ENCODE peak calls at places on chromosomes 2 and 18, in nine cellular contexts. One of them, this sample, is unnamed.

GRCh38 chr2:74873678-74874640 is 40.0 kb downstream of the HK2 start:
- DNase-seq in fibroblast of the aortic adventitia: no peak
- DNase-seq in IMR-90: no peak
- DNase-seq in CD8-positive, alpha-beta memory T cell: no peak
- DNase-seq in CD8-positive, alpha-beta T cell: no peak
- DNase-seq in astrocyte of the spinal cord: no peak
- DNase-seq in fibroblast of lung: no peak
- DNase-seq in cardiac muscle cell: no peak
- DNase-seq in neural progenitor cell: no peak
- DNase-seq in this sample: no peak

GRCh38 chr2:105324732-105325131 is 4.8 kb downstream of the TGFBRAP1 start:
- DNase-seq in CD8-positive, alpha-beta memory T cell: no peak
- DNase-seq in astrocyte of the spinal cord: peak
- DNase-seq in neural progenitor cell: peak
- DNase-seq in fibroblast of lung: no peak
- DNase-seq in IMR-90: peak
- DNase-seq in CD8-positive, alpha-beta T cell: no peak
- DNase-seq in fibroblast of the aortic adventitia: no peak
- DNase-seq in cardiac muscle cell: no peak
- DNase-seq in this sample: peak

GRCh38 chr18:55100817-55101457 is 141.7 kb upstream of the CCDC68 start:
- DNase-seq in cardiac muscle cell: no peak
- DNase-seq in CD8-positive, alpha-beta T cell: no peak
- DNase-seq in fibroblast of lung: peak
- DNase-seq in IMR-90: peak
- DNase-seq in CD8-positive, alpha-beta memory T cell: no peak
- DNase-seq in fibroblast of the aortic adventitia: peak
- DNase-seq in astrocyte of the spinal cord: peak
- DNase-seq in neural progenitor cell: no peak
- DNase-seq in this sample: no peak

GRCh38 chr2:121532894-121533293 is 2.2 kb downstream of the RNU4ATAC start:
- DNase-seq in astrocyte of the spinal cord: no peak
- DNase-seq in fibroblast of the aortic adventitia: no peak
- DNase-seq in CD8-positive, alpha-beta T cell: no peak
- DNase-seq in neural progenitor cell: peak
- DNase-seq in CD8-positive, alpha-beta memory T cell: no peak
- DNase-seq in cardiac muscle cell: no peak
- DNase-seq in IMR-90: peak
- DNase-seq in fibroblast of lung: no peak
- DNase-seq in this sample: no peak

GRCh38 chr2:25347205-25347815 is 5.6 kb upstream of the DNMT3A start:
- DNase-seq in CD8-positive, alpha-beta memory T cell: no peak
- DNase-seq in IMR-90: peak
- DNase-seq in cardiac muscle cell: no peak
- DNase-seq in astrocyte of the spinal cord: no peak
- DNase-seq in neural progenitor cell: peak
- DNase-seq in CD8-positive, alpha-beta T cell: no peak
- DNase-seq in fibroblast of the aortic adventitia: no peak
- DNase-seq in fibroblast of lung: peak
- DNase-seq in this sample: no peak

GRCh38 chr18:79576686-79577351 is 102.8 kb upstream of the CTDP1 start:
- DNase-seq in astrocyte of the spinal cord: peak
- DNase-seq in IMR-90: peak
- DNase-seq in cardiac muscle cell: no peak
- DNase-seq in fibroblast of lung: peak
- DNase-seq in neural progenitor cell: no peak
- DNase-seq in CD8-positive, alpha-beta T cell: no peak
- DNase-seq in CD8-positive, alpha-beta memory T cell: no peak
- DNase-seq in fibroblast of the aortic adventitia: peak
- DNase-seq in this sample: peak

GRCh38 chr2:237315170-237315880 is 98.6 kb downstream of the COL6A3 start:
- DNase-seq in CD8-positive, alpha-beta memory T cell: no peak
- DNase-seq in fibroblast of lung: peak
- DNase-seq in astrocyte of the spinal cord: peak
- DNase-seq in neural progenitor cell: peak
- DNase-seq in cardiac muscle cell: peak
- DNase-seq in IMR-90: peak
- DNase-seq in fibroblast of the aortic adventitia: peak
- DNase-seq in CD8-positive, alpha-beta T cell: no peak
- DNase-seq in this sample: peak

GRCh38 chr2:186274936-186275575 is 211.0 kb upstream of the ZC3H15 start:
- DNase-seq in cardiac muscle cell: no peak
- DNase-seq in CD8-positive, alpha-beta T cell: no peak
- DNase-seq in fibroblast of the aortic adventitia: peak
- DNase-seq in IMR-90: peak
- DNase-seq in fibroblast of lung: peak
- DNase-seq in CD8-positive, alpha-beta memory T cell: no peak
- DNase-seq in neural progenitor cell: no peak
- DNase-seq in astrocyte of the spinal cord: peak
- DNase-seq in this sample: peak

GRCh38 chr2:181123798-181124217 is 143.4 kb downstream of the UBE2E3 start:
- DNase-seq in fibroblast of lung: no peak
- DNase-seq in CD8-positive, alpha-beta memory T cell: peak
- DNase-seq in IMR-90: no peak
- DNase-seq in fibroblast of the aortic adventitia: no peak
- DNase-seq in CD8-positive, alpha-beta T cell: peak
- DNase-seq in cardiac muscle cell: no peak
- DNase-seq in astrocyte of the spinal cord: peak
- DNase-seq in neural progenitor cell: no peak
- DNase-seq in this sample: peak

GRCh38 chr18:31943895-31944816 is 1.2 kb upstream of the TRAPPC8 start:
- DNase-seq in astrocyte of the spinal cord: no peak
- DNase-seq in fibroblast of the aortic adventitia: no peak
- DNase-seq in CD8-positive, alpha-beta memory T cell: no peak
- DNase-seq in cardiac muscle cell: no peak
- DNase-seq in neural progenitor cell: no peak
- DNase-seq in IMR-90: no peak
- DNase-seq in CD8-positive, alpha-beta T cell: no peak
- DNase-seq in fibroblast of lung: no peak
- DNase-seq in this sample: no peak

GRCh38 chr18:60905699-60906098 is 427.5 kb upstream of the CDH20 start:
- DNase-seq in CD8-positive, alpha-beta memory T cell: no peak
- DNase-seq in IMR-90: no peak
- DNase-seq in fibroblast of lung: no peak
- DNase-seq in cardiac muscle cell: no peak
- DNase-seq in astrocyte of the spinal cord: no peak
- DNase-seq in CD8-positive, alpha-beta T cell: no peak
- DNase-seq in fibroblast of the aortic adventitia: peak
- DNase-seq in neural progenitor cell: no peak
- DNase-seq in this sample: no peak

GRCh38 chr2:58045580-58046334 is 849 bp upstream of the VRK2 start:
- DNase-seq in CD8-positive, alpha-beta T cell: no peak
- DNase-seq in astrocyte of the spinal cord: no peak
- DNase-seq in cardiac muscle cell: no peak
- DNase-seq in fibroblast of the aortic adventitia: no peak
- DNase-seq in fibroblast of lung: no peak
- DNase-seq in IMR-90: no peak
- DNase-seq in CD8-positive, alpha-beta memory T cell: peak
- DNase-seq in neural progenitor cell: no peak
- DNase-seq in this sample: no peak

DNA sequence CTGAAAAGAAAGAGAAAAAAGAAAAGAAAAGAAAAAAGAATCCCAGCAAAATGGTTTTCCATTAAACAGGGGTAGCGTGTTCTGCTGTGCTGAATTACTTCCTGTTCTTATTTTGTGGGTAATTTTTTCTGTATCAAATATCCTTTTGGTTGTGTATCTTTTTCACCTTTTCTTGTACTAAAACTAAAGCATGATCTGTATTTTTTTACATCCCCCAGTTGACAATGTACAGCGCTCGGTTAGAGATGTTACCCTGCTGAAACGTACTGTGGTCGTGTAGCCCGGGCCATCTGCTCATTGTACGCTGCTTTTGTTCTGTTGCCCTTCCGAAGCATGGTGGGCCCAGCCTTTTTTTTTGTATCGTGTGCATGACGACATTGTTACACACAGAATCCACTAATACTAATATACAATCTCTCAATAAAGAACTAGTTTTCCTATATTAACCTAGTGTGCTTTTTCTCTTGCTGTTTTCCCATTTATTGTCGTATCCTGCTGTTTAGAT is 233.1 kb downstream of the HAUS1 start:
- DNase-seq in astrocyte of the spinal cord: no peak
- DNase-seq in neural progenitor cell: peak
- DNase-seq in fibroblast of lung: no peak
- DNase-seq in cardiac muscle cell: no peak
- DNase-seq in IMR-90: no peak
- DNase-seq in fibroblast of the aortic adventitia: no peak
- DNase-seq in CD8-positive, alpha-beta T cell: no peak
- DNase-seq in CD8-positive, alpha-beta memory T cell: no peak
- DNase-seq in this sample: no peak
- H3K4me3 ChIP-seq in astrocyte of the spinal cord: no peak
- H3K4me3 ChIP-seq in neural progenitor cell: peak
- H3K4me3 ChIP-seq in fibroblast of lung: no peak
- H3K4me3 ChIP-seq in cardiac muscle cell: no peak
- H3K4me3 ChIP-seq in IMR-90: no peak
- H3K4me3 ChIP-seq in fibroblast of the aortic adventitia: no peak
- H3K4me3 ChIP-seq in CD8-positive, alpha-beta T cell: no peak
- H3K4me3 ChIP-seq in CD8-positive, alpha-beta memory T cell: no peak
- H3K4me3 ChIP-seq in this sample: no peak

GRCh38 chr2:156401863-156402262 is 34.3 kb upstream of the GPD2 start:
- DNase-seq in fibroblast of lung: no peak
- DNase-seq in fibroblast of the aortic adventitia: no peak
- DNase-seq in CD8-positive, alpha-beta T cell: no peak
- DNase-seq in IMR-90: no peak
- DNase-seq in astrocyte of the spinal cord: no peak
- DNase-seq in CD8-positive, alpha-beta memory T cell: no peak
- DNase-seq in cardiac muscle cell: no peak
- DNase-seq in neural progenitor cell: no peak
- DNase-seq in this sample: no peak
- H3K4me3 ChIP-seq in fibroblast of lung: no peak
- H3K4me3 ChIP-seq in fibroblast of the aortic adventitia: no peak
- H3K4me3 ChIP-seq in CD8-positive, alpha-beta T cell: no peak
- H3K4me3 ChIP-seq in IMR-90: no peak
- H3K4me3 ChIP-seq in astrocyte of the spinal cord: no peak
- H3K4me3 ChIP-seq in CD8-positive, alpha-beta memory T cell: no peak
- H3K4me3 ChIP-seq in cardiac muscle cell: no peak
- H3K4me3 ChIP-seq in neural progenitor cell: no peak
- H3K4me3 ChIP-seq in this sample: no peak

DNA sequence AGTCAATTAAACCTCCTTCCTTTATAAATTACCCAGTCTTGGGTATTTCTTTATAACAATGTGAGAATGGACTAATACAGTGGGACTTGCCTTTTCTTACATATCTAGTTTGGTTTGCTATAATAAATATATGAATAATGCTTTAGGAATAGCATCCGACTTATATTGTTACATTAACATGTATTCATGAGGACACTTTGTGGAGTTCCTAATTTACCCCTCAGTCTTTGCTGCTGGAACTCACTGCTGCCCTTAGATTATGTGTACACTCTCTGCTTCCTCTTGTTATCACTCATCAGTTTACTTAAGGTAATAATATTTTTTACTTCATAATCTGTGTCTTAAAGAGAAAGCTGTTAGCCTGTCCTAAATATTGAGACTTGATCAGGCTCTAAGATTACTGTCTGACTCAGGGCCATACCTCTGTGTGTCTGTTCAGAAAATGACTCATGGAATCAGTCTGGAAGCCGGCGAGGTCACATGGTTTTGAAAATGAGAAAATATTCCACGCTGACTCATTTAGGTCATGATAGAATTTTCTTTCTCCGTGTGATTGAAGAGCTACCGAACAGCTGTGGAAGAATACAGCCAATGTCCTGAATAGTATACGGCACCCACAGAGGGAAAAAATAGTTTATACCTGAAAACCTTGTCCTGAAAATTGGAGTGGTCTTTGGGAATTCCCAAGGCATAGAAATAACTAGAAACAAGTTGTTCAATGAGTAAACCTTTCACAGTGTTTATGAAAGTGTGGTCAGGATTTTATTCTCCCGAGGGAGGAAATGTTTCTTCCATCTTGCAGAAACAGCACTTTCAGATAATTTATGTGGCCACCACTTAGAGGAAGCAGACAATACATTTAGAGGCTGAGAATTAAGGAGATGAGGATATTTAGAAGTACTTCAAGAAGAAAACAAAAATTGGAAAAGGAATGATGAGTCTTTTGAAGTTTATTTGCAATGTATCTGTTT is 156.4 kb downstream of the DSEL start:
- DNase-seq in CD8-positive, alpha-beta T cell: no peak
- DNase-seq in IMR-90: peak
- DNase-seq in CD8-positive, alpha-beta memory T cell: no peak
- DNase-seq in fibroblast of the aortic adventitia: peak
- DNase-seq in cardiac muscle cell: no peak
- DNase-seq in neural progenitor cell: no peak
- DNase-seq in fibroblast of lung: peak
- DNase-seq in astrocyte of the spinal cord: peak
- DNase-seq in this sample: peak
- H3K4me3 ChIP-seq in CD8-positive, alpha-beta T cell: no peak
- H3K4me3 ChIP-seq in IMR-90: peak
- H3K4me3 ChIP-seq in CD8-positive, alpha-beta memory T cell: no peak
- H3K4me3 ChIP-seq in fibroblast of the aortic adventitia: peak
- H3K4me3 ChIP-seq in cardiac muscle cell: no peak
- H3K4me3 ChIP-seq in neural progenitor cell: no peak
- H3K4me3 ChIP-seq in fibroblast of lung: peak
- H3K4me3 ChIP-seq in astrocyte of the spinal cord: peak
- H3K4me3 ChIP-seq in this sample: peak

GRCh38 chr2:85998071-85998991 is 107.4 kb downstream of the POLR1A start:
- DNase-seq in CD8-positive, alpha-beta memory T cell: no peak
- DNase-seq in astrocyte of the spinal cord: peak
- DNase-seq in fibroblast of lung: peak
- DNase-seq in IMR-90: peak
- DNase-seq in cardiac muscle cell: peak
- DNase-seq in fibroblast of the aortic adventitia: peak
- DNase-seq in CD8-positive, alpha-beta T cell: no peak
- DNase-seq in neural progenitor cell: peak
- DNase-seq in this sample: peak
- H3K4me3 ChIP-seq in CD8-positive, alpha-beta memory T cell: peak
- H3K4me3 ChIP-seq in astrocyte of the spinal cord: no peak
- H3K4me3 ChIP-seq in fibroblast of lung: no peak
- H3K4me3 ChIP-seq in IMR-90: no peak
- H3K4me3 ChIP-seq in cardiac muscle cell: no peak
- H3K4me3 ChIP-seq in fibroblast of the aortic adventitia: peak
- H3K4me3 ChIP-seq in CD8-positive, alpha-beta T cell: peak
- H3K4me3 ChIP-seq in neural progenitor cell: no peak
- H3K4me3 ChIP-seq in this sample: peak

DNA sequence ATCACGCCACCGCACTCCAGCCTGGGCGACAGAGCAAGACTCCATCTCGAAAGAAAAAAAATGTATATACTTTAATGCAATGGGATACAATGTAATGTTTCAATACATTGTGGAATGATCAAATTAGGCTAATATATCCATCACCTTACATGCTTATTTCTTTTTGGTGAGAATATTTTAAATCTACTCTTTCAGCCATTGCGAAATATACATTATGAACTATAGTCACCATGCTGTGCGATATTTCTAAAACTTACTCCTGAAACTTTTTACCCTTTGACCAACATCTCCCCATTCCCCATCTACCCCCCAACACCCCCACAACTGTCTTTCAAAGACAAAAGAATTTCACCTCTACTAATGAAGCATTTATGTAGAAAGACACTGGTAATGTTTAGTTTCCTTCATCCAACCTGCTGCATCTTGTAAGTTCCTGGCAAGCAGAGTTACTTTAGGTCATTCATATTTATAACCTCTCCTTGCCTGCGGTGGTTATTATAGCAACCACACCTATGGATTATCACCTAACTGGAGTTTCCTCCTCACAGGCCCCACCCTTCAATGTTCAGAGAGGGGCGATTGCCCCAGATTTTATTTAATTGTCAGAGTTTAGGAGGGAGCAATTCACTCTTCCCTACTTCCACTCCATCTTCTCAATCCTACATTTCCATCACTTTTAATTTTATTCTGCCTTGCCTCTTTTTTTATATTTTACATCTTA is 1.2 kb upstream of the ME2 start:
- DNase-seq in CD8-positive, alpha-beta memory T cell: peak
- DNase-seq in fibroblast of the aortic adventitia: no peak
- DNase-seq in astrocyte of the spinal cord: no peak
- DNase-seq in fibroblast of lung: no peak
- DNase-seq in neural progenitor cell: no peak
- DNase-seq in cardiac muscle cell: no peak
- DNase-seq in CD8-positive, alpha-beta T cell: no peak
- DNase-seq in IMR-90: no peak
- DNase-seq in this sample: no peak
- H3K4me3 ChIP-seq in CD8-positive, alpha-beta memory T cell: peak
- H3K4me3 ChIP-seq in fibroblast of the aortic adventitia: no peak
- H3K4me3 ChIP-seq in astrocyte of the spinal cord: peak
- H3K4me3 ChIP-seq in fibroblast of lung: peak
- H3K4me3 ChIP-seq in neural progenitor cell: peak
- H3K4me3 ChIP-seq in cardiac muscle cell: no peak
- H3K4me3 ChIP-seq in CD8-positive, alpha-beta T cell: peak
- H3K4me3 ChIP-seq in IMR-90: peak
- H3K4me3 ChIP-seq in this sample: peak

This sample was measured in fibroblast of villous mesenchyme.